ENCODE peak calls at places on chromosomes 5 and 9, in four cellular contexts. E is suprapubic skin, S is sigmoid colon, C is stomach. M is an unnamed sample.

GRCh38 chr5:133559960-133560359 is 52.4 kb downstream of the FSTL4 start:
- DNase-seq in S (no peak), C (no peak), E (no peak), M (no peak)

GRCh38 chr9:20014168-20014567 is 225.3 kb upstream of the SLC24A2 start:
- DNase-seq in E (no peak), C (no peak), S (no peak), M (no peak)

GRCh38 chr5:117455236-117456233 is 880.9 kb upstream of the SEMA6A start:
- DNase-seq in E (no peak), C (peak), S (no peak), M (peak)

GRCh38 chr5:72556351-72557146 is 49.3 kb upstream of the ZNF366 start:
- DNase-seq in C (peak), S (peak), E (peak), M (peak)

GRCh38 chr5:56317923-56318561 is 84.9 kb upstream of the ANKRD55 start:
- DNase-seq in C (no peak), S (no peak), E (no peak), M (no peak)

GRCh38 chr9:613771-614347 is 227.6 kb upstream of the DMRT1 start:
- DNase-seq in E (peak), S (peak), C (peak), M (peak)

GRCh38 chr9:31320507-31320906 is 1063.9 kb upstream of the ACO1 start:
- DNase-seq in S (no peak), E (no peak), C (no peak), M (no peak)

GRCh38 chr5:180250329-180250728 is 41.3 kb upstream of the RASGEF1C start:
- DNase-seq in C (no peak), S (no peak), E (no peak), M (no peak)

GRCh38 chr9:95138474-95138873 is 179.0 kb downstream of the FANCC start:
- DNase-seq in E (no peak), S (no peak), C (no peak), M (no peak)

GRCh38 chr5:162768962-162769464 is 668.4 kb upstream of the CCNG1 start:
- DNase-seq in S (no peak), C (no peak), E (no peak), M (no peak)

GRCh38 chr9:93652604-93653592 is 76.5 kb downstream of the PHF2 start:
- DNase-seq in S (peak), E (peak), C (no peak), M (no peak)

GRCh38 chr9:79741381-79741780 is 169.6 kb downstream of the TLE4 start:
- DNase-seq in E (no peak), C (no peak), S (no peak), M (no peak)

GRCh38 chr9:134486127-134486995 is 155.2 kb upstream of the COL5A1 start:
- DNase-seq in E (peak), S (peak), C (no peak), M (peak)

GRCh38 chr9:114000671-114001409 is 77.3 kb downstream of the AMBP start:
- DNase-seq in E (peak), C (peak), S (peak), M (no peak)

GRCh38 chr5:173310861-173311515 is 17.2 kb downstream of the STC2 start:
- DNase-seq in S (peak), E (no peak), C (no peak), M (no peak)

GRCh38 chr5:54717870-54718269 is 200.3 kb downstream of the SNX18 start:
- DNase-seq in C (no peak), E (no peak), S (no peak), M (no peak)

GRCh38 chr9:3401556-3401955 is 124.2 kb downstream of the RFX3 start:
- DNase-seq in C (no peak), E (no peak), S (no peak), M (no peak)

GRCh38 chr5:150599917-150600511 is 40.4 kb upstream of the SYNPO start:
- DNase-seq in E (no peak), C (peak), S (peak), M (peak)

GRCh38 chr5:55908804-55909203 is 57.6 kb downstream of the IL31RA start:
- DNase-seq in S (no peak), C (no peak), E (no peak), M (no peak)

GRCh38 chr9:117120061-117120460 is 294.8 kb downstream of the ASTN2 start:
- DNase-seq in S (no peak), E (no peak), C (no peak), M (no peak)

GRCh38 chr5:57776035-57776434 is 293.4 kb upstream of the ACTBL2 start:
- DNase-seq in E (no peak), C (no peak), S (no peak), M (no peak)

GRCh38 chr5:149487672-149488071 is 63.6 kb downstream of the CSNK1A1 start:
- DNase-seq in S (no peak), C (no peak), E (no peak), M (no peak)

GRCh38 chr9:77291714-77292113 is 114.4 kb downstream of the VPS13A start:
- DNase-seq in C (no peak), S (no peak), E (no peak), M (no peak)

GRCh38 chr5:92500752-92501151 is 1080.3 kb downstream of the NR2F1-AS1 start:
- DNase-seq in C (no peak), E (no peak), S (no peak), M (no peak)

GRCh38 chr5:124859027-124859426 is 112.6 kb upstream of the ZNF608 start:
- DNase-seq in E (no peak), S (no peak), C (no peak), M (peak)

GRCh38 chr5:64003966-64004365 is 41.7 kb upstream of the HTR1A start:
- DNase-seq in S (no peak), C (no peak), E (no peak), M (no peak)

GRCh38 chr5:142826741-142827492 is 56.7 kb downstream of the ARHGAP26 start:
- DNase-seq in C (peak), E (no peak), S (no peak), M (no peak)
- TF ChIP-seq EP300 in C (no peak), E (no peak), S (no peak), M (no peak)

GRCh38 chr9:73199886-73200285 is 48.2 kb downstream of the ANXA1 start:
- DNase-seq in C (no peak), S (no peak), E (no peak), M (no peak)
- TF ChIP-seq CTCF in C (no peak), S (no peak), E (no peak), M (no peak)

GRCh38 chr5:87732875-87733768 is 320.4 kb upstream of the CCNH start:
- DNase-seq in C (no peak), E (no peak), S (no peak), M (no peak)
- TF ChIP-seq EP300 in C (no peak), E (no peak), S (no peak), M (no peak)

GRCh38 chr5:98121036-98121936 is 652.2 kb upstream of the RGMB start:
- DNase-seq in E (no peak), C (no peak), S (no peak), M (no peak)
- TF ChIP-seq CTCF in E (no peak), C (no peak), S (no peak), M (no peak)

DNA sequence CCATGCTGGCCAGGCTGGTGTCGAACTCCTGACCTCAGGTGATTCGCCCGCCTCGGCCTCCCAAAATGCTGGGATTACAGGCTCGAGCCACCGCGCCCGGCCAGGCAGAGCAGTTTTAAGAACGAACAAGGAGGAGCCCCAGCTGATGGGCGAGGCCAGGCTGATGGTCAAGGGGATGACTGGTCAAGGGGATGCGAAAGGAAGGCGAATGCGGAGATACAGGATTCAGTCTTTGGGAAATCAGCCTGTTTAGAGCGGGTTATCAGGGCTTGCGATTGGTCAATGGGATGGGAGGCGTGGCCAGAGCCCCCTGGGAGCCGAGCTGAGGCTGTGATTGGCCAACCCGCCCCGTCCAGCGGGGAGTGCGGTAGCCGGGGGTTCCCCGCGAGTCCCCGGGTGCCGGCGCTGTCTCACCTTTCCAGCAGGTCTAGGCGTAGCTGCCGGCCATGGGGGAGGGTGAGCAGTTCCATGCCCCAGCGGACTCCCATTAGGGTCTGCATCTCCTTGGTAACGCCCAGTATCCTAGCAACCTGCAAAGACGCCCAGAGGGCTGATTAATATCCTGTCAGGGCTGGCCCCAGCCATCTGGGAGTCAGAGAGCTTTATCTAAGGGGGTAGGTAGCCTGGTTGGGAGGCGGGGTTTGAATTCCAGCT is 7.5 kb upstream of the TOR2A start:
- DNase-seq in S (peak), E (no peak), C (peak), M (no peak)
- TF ChIP-seq EP300 in S (no peak), E (no peak), C (no peak), M (no peak)

DNA sequence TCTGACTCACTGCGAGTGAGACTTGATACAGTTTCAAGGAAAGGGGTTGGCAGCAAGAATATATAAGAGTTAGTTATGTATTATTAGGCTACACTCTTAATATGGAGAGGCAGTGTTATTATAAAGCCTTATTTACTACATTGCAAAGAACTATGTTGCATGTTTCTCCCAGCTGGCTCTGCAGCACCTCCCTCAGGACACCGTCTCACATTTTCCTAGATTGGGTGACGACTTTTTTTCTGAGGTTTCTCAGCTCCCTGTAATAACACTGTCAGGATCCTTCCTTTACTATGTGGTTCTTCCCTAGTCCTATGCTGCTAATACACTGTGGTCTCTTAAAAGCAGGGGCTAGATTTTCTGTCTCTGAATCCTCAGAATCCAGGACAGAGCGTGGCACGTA is 153.7 kb downstream of the INSYN2B start:
- DNase-seq in C (no peak), S (no peak), E (no peak), M (no peak)
- TF ChIP-seq CTCF in C (no peak), S (no peak), E (no peak), M (no peak)

GRCh38 chr9:98248737-98249474 is 6.5 kb downstream of the TBC1D2 start:
- DNase-seq in S (peak), E (no peak), C (peak), M (peak)
- TF ChIP-seq EP300 in S (no peak), E (no peak), C (no peak), M (no peak)

GRCh38 chr9:130264414-130265350 is 878 bp upstream of the HMCN2 start:
- DNase-seq in E (peak), S (peak), C (no peak), M (no peak)

GRCh38 chr9:130262061-130262745 is 3.4 kb upstream of the HMCN2 start:
- DNase-seq in S (peak), E (peak), C (no peak), M (no peak)

GRCh38 chr9:130262771-130263170 is 2.8 kb upstream of the HMCN2 start:
- DNase-seq in S (peak), C (no peak), E (peak), M (no peak)

GRCh38 chr9:130265431-130266235 is at the start of gene HMCN2:
- DNase-seq in S (peak), C (no peak), E (peak), M (no peak)

DNA sequence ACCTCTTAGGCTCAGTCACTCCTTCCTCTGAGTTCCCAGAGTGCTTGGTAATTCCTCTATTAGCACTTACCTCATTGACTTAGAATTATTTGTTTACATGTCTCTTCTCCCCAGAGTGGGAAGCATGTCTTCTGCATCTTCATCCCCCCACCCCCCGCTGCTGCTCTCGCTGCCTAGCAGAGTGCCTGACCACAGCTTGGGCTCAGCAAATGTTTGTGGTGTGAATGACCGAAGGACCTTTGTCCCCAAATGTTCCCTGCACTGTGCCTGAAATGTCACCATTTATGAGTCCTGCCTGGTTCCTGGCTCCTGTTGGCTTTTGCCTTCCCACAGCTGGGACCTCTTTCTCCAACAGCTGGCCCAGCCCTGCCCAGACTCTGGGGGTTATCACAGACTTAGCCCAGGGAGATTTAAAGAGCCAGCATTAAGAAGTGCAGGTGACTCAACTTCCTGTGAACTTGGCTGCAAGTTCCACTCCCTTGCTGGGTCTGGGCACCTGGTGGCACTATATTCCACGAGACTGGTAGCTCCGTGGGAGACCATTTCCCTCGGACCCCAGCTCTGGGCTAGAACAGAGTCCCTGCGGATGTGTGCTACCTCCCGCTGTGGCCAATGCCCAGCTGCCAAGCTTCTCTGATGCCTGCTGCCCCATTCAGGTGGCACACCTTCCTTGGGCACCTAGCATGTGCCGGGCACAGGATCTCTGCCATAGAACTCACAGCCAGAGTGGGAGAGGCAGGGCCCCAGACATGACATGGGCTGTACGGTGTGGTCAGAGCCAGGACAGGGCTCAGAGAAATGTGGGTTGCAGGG is 1.8 kb upstream of the HMCN2 start:
- DNase-seq in C (no peak), E (peak), S (peak), M (no peak)
- TF ChIP-seq CTCF in C (no peak), E (no peak), S (no peak), M (no peak)

GRCh38 chr9:17863213-17863883 is 284.5 kb downstream of the SH3GL2 start:
- DNase-seq in S (no peak), C (no peak), E (no peak), M (no peak)
- TF ChIP-seq EP300 in S (no peak), C (no peak), E (no peak), M (no peak)

M was measured in transverse colon.